ENCODE peak calls at places on chromosome 16, in eight cellular contexts. T is NCI-H187; O is progenitor cell of endocrine pancreas; Y is iris pigment epithelial cell; Z is body of pancreas; H is lung microvascular endothelial cell; E is stimulated activated CD8-positive, alpha-beta memory T cell treated with anti-CD3 and anti-CD28 coated beads, Interleukin-12 subunit alpha, Interleukin-12 subunit beta, amount 100 ng/mL, for 4 hours; L is non-pigmented ciliary epithelial cell. V is an unnamed sample.

GRCh38 chr16:2827481-2827790 is 2.7 kb upstream of the ZG16B start:
- DNase-seq in O (no peak), E (no peak), L (no peak), T (no peak), Y (no peak), Z (no peak), H (no peak), V (no peak)

GRCh38 chr16:47197536-47198179 is 53.9 kb upstream of the NETO2 start:
- DNase-seq in E (no peak), O (no peak), L (no peak), T (no peak), Y (peak), Z (no peak), H (peak), V (no peak)

GRCh38 chr16:23821467-23821866 is 14.3 kb upstream of the PRKCB start:
- DNase-seq in Y (no peak), Z (no peak), T (no peak), E (no peak), L (no peak), O (no peak), H (no peak), V (no peak)

GRCh38 chr16:85148959-85149358 is 36.7 kb upstream of the CIBAR2 start:
- DNase-seq in H (peak), L (no peak), Y (no peak), E (no peak), O (no peak), Z (peak), T (no peak), V (no peak)

GRCh38 chr16:48590476-48590875 is 19.5 kb downstream of the N4BP1 start:
- DNase-seq in L (no peak), Y (no peak), Z (no peak), O (no peak), E (no peak), H (no peak), T (no peak), V (no peak)

GRCh38 chr16:11175106-11175795 is 80.8 kb downstream of the SOCS1 start:
- DNase-seq in Y (peak), T (no peak), O (no peak), H (peak), E (no peak), Z (no peak), L (no peak), V (no peak)

GRCh38 chr16:48831081-48831722 is 221.2 kb upstream of the N4BP1 start:
- DNase-seq in L (no peak), Y (no peak), H (no peak), O (no peak), E (no peak), Z (no peak), T (no peak), V (no peak)

GRCh38 chr16:56332464-56333079 is 92.8 kb downstream of the AMFR start:
- DNase-seq in H (peak), Y (peak), Z (peak), T (no peak), E (no peak), L (peak), O (peak), V (no peak)

GRCh38 chr16:56771558-56772279 is 41.8 kb downstream of the NUP93 start:
- DNase-seq in O (no peak), H (no peak), T (no peak), Y (no peak), Z (no peak), E (no peak), L (no peak), V (no peak)

GRCh38 chr16:280552-280951 is at the start of gene ARHGDIG:
- DNase-seq in Y (no peak), E (no peak), T (no peak), L (no peak), Z (no peak), H (no peak), O (no peak), V (no peak)

GRCh38 chr16:86391486-86391885 is 118.8 kb upstream of the FOXF1 start:
- DNase-seq in E (no peak), T (no peak), H (no peak), Y (peak), L (no peak), Z (no peak), O (no peak), V (no peak)

GRCh38 chr16:28264656-28265055 is 27.7 kb upstream of the SBK1 start:
- DNase-seq in L (no peak), E (no peak), T (peak), H (no peak), Y (peak), Z (peak), O (no peak), V (no peak)

GRCh38 chr16:28052274-28053128 is 11.0 kb downstream of the GSG1L start:
- DNase-seq in H (no peak), Z (no peak), Y (no peak), L (no peak), T (no peak), O (no peak), E (no peak), V (no peak)

GRCh38 chr16:86297391-86297790 is 212.9 kb upstream of the FOXF1 start:
- DNase-seq in L (no peak), H (no peak), Y (no peak), E (no peak), O (no peak), T (no peak), Z (no peak), V (no peak)

GRCh38 chr16:77951788-77952187 is 70.6 kb upstream of the CLEC3A start:
- DNase-seq in L (no peak), O (no peak), Z (no peak), E (no peak), Y (peak), T (peak), H (no peak), V (no peak)

GRCh38 chr16:1427473-1428461 is 3.1 kb upstream of the PERCC1 start:
- DNase-seq in Z (no peak), L (no peak), H (no peak), Y (no peak), E (no peak), O (no peak), T (no peak), V (no peak)

V was measured in GM06990.